ENCODE peak calls at places on chromosomes 5 and 9, in six cellular contexts. B is left kidney; V is HTR-8/SVneo; O is ELR; I is effector memory CD8-positive, alpha-beta T cell; C is NCI-H345. K is an unnamed sample.

GRCh38 chr5:142902188-142902965 is 132.2 kb downstream of the ARHGAP26 start:
- DNase-seq in B (no peak), V (no peak), O (no peak), I (no peak), C (no peak), K (no peak)

GRCh38 chr5:112703866-112704820 is 33.5 kb upstream of the APC start:
- DNase-seq in B (no peak), V (no peak), O (no peak), I (no peak), C (no peak), K (no peak)

GRCh38 chr5:135139397-135140134 is 105.5 kb upstream of the PITX1 start:
- DNase-seq in B (peak), V (peak), O (peak), I (no peak), C (no peak), K (peak)

GRCh38 chr5:1655496-1656270 is 131.9 kb upstream of the LPCAT1 start:
- DNase-seq in B (no peak), V (no peak), O (no peak), I (no peak), C (no peak), K (peak)

GRCh38 chr5:120690621-120691407 is 226.7 kb downstream of the PRR16 start:
- DNase-seq in B (no peak), V (no peak), O (no peak), I (no peak), C (no peak), K (no peak)

GRCh38 chr5:132661231-132662003 is 3.4 kb downstream of the IL13 start:
- DNase-seq in B (peak), V (no peak), O (no peak), I (no peak), C (no peak), K (no peak)

GRCh38 chr9:96418920-96419690 is 935 bp upstream of the ZNF367 start:
- DNase-seq in B (peak), V (peak), O (peak), I (peak), C (peak), K (peak)

GRCh38 chr5:133420440-133421301 is 191.7 kb downstream of the FSTL4 start:
- DNase-seq in B (no peak), V (no peak), O (no peak), I (no peak), C (no peak), K (no peak)

GRCh38 chr5:124373843-124374242 is 372.6 kb downstream of the ZNF608 start:
- DNase-seq in B (no peak), V (no peak), O (no peak), I (no peak), C (no peak), K (no peak)

GRCh38 chr9:126723807-126724172 is 81.0 kb upstream of the ZBTB43 start:
- DNase-seq in B (peak), V (no peak), O (peak), I (no peak), C (no peak), K (peak)

GRCh38 chr5:79416499-79416898 is 97.4 kb downstream of the HOMER1 start:
- DNase-seq in B (no peak), V (no peak), O (no peak), I (no peak), C (no peak), K (no peak)

GRCh38 chr9:101326501-101326900 is 58.3 kb downstream of the BAAT start:
- DNase-seq in B (no peak), V (no peak), O (no peak), I (no peak), C (peak), K (no peak)

GRCh38 chr9:15157371-15157770 is 149.6 kb downstream of the TTC39B start:
- DNase-seq in B (no peak), V (no peak), O (no peak), I (no peak), C (no peak), K (no peak)

GRCh38 chr5:181173420-181174342 is 26.3 kb downstream of the OR2V2 start:
- DNase-seq in B (peak), V (no peak), O (peak), I (peak), C (no peak), K (no peak)

GRCh38 chr5:31213676-31214638 is 20.5 kb downstream of the CDH6 start:
- DNase-seq in B (peak), V (no peak), O (no peak), I (no peak), C (peak), K (no peak)

GRCh38 chr5:43661102-43661501 is 58.1 kb downstream of the NNT start:
- DNase-seq in B (peak), V (peak), O (peak), I (no peak), C (peak), K (no peak)

GRCh38 chr9:94981661-94982060 is 255.2 kb downstream of the AOPEP start:
- DNase-seq in B (no peak), V (no peak), O (no peak), I (no peak), C (no peak), K (no peak)

GRCh38 chr9:86443992-86444391 is 89.8 kb upstream of the TUT7 start:
- DNase-seq in B (peak), V (no peak), O (no peak), I (no peak), C (no peak), K (no peak)

GRCh38 chr5:135273212-135273611 is 125.8 kb downstream of the MACROH2A1 start:
- DNase-seq in B (no peak), V (no peak), O (no peak), I (no peak), C (no peak), K (no peak)

GRCh38 chr5:173926359-173926758 is 38.2 kb downstream of the CPEB4 start:
- DNase-seq in B (no peak), V (no peak), O (no peak), I (no peak), C (no peak), K (no peak)

GRCh38 chr9:134682651-134683364 is 41.2 kb downstream of the COL5A1 start:
- DNase-seq in B (peak), V (no peak), O (no peak), I (no peak), C (no peak), K (no peak)

GRCh38 chr5:110094109-110094508 is 404.4 kb downstream of the MAN2A1 start:
- DNase-seq in B (no peak), V (no peak), O (no peak), I (no peak), C (no peak), K (no peak)

GRCh38 chr9:120875954-120876841 is 790 bp downstream of the PHF19 start:
- DNase-seq in B (peak), V (peak), O (peak), I (peak), C (peak), K (peak)

GRCh38 chr9:131641618-131642495 is 96.5 kb downstream of the PRRT1B start:
- DNase-seq in B (peak), V (no peak), O (no peak), I (no peak), C (no peak), K (peak)

GRCh38 chr5:21792736-21793135 is 1060.4 kb downstream of the CDH12 start:
- DNase-seq in B (no peak), V (no peak), O (peak), I (no peak), C (no peak), K (no peak)

GRCh38 chr9:5389109-5389732 is 48.5 kb downstream of the PLGRKT start:
- DNase-seq in B (no peak), V (peak), O (peak), I (peak), C (no peak), K (no peak)

GRCh38 chr5:163478126-163478981 is 17.9 kb downstream of the HMMR start:
- DNase-seq in B (no peak), V (no peak), O (peak), I (no peak), C (no peak), K (no peak)

GRCh38 chr9:5455181-5455580 is 4.8 kb downstream of the CD274 start:
- DNase-seq in B (no peak), V (no peak), O (peak), I (no peak), C (no peak), K (no peak)

GRCh38 chr9:81771606-81772005 is 82.3 kb upstream of the TLE1 start:
- DNase-seq in B (no peak), V (peak), O (peak), I (no peak), C (no peak), K (no peak)

GRCh38 chr5:4879693-4880303 is 260.3 kb upstream of the ADAMTS16 start:
- DNase-seq in B (peak), V (peak), O (peak), I (no peak), C (peak), K (peak)

GRCh38 chr5:77168884-77169254 is 41.6 kb upstream of the PDE8B start:
- DNase-seq in B (peak), V (no peak), O (peak), I (no peak), C (peak), K (no peak)

GRCh38 chr9:33510264-33511183 is 13.5 kb upstream of the ANKRD18B start:
- DNase-seq in B (peak), V (peak), O (peak), I (peak), C (peak), K (peak)

GRCh38 chr5:139205144-139205543 is 7.0 kb upstream of the SIL1 start:
- DNase-seq in B (no peak), V (no peak), O (no peak), I (no peak), C (no peak), K (no peak)

K was measured in head of caudate nucleus.